ENCODE peak calls at places on chromosomes 11 and 22, in four cellular contexts. One of them, this sample, is unnamed.

GRCh38 chr11:10770626-10771254 is 19.7 kb downstream of the CTR9 start:
- DNase-seq in M059J: peak; percentile 55
- DNase-seq in GM23248: peak; percentile 74
- DNase-seq in stimulated activated CD4-positive, alpha-beta T cell treated with anti-CD3 and anti-CD28 coated beads, Interleukin-2, amount 100 ng/mL, for 4 hours: no peak
- DNase-seq in this sample: peak; percentile 45

GRCh38 chr11:68328374-68329091 is 16.1 kb downstream of the LRP5 start:
- DNase-seq in M059J: no peak
- DNase-seq in GM23248: no peak
- DNase-seq in stimulated activated CD4-positive, alpha-beta T cell treated with anti-CD3 and anti-CD28 coated beads, Interleukin-2, amount 100 ng/mL, for 4 hours: no peak
- DNase-seq in this sample: peak; percentile 81

GRCh38 chr11:7552666-7553065 is 38.9 kb downstream of the PPFIBP2 start:
- DNase-seq in M059J: no peak
- DNase-seq in stimulated activated CD4-positive, alpha-beta T cell treated with anti-CD3 and anti-CD28 coated beads, Interleukin-2, amount 100 ng/mL, for 4 hours: no peak
- DNase-seq in GM23248: no peak
- DNase-seq in this sample: no peak

GRCh38 chr11:121163658-121164308 is 62.7 kb downstream of the TECTA start:
- DNase-seq in M059J: peak; percentile 29
- DNase-seq in stimulated activated CD4-positive, alpha-beta T cell treated with anti-CD3 and anti-CD28 coated beads, Interleukin-2, amount 100 ng/mL, for 4 hours: no peak
- DNase-seq in GM23248: no peak
- DNase-seq in this sample: peak; percentile 74

GRCh38 chr11:108890482-108891092 is 225.7 kb downstream of the DDX10 start:
- DNase-seq in GM23248: no peak
- DNase-seq in stimulated activated CD4-positive, alpha-beta T cell treated with anti-CD3 and anti-CD28 coated beads, Interleukin-2, amount 100 ng/mL, for 4 hours: no peak
- DNase-seq in M059J: no peak
- DNase-seq in this sample: no peak

GRCh38 chr22:22097727-22098228 is 115.2 kb upstream of the TOP3B start:
- DNase-seq in GM23248: no peak
- DNase-seq in M059J: no peak
- DNase-seq in stimulated activated CD4-positive, alpha-beta T cell treated with anti-CD3 and anti-CD28 coated beads, Interleukin-2, amount 100 ng/mL, for 4 hours: no peak
- DNase-seq in this sample: no peak

GRCh38 chr11:77113382-77114088 is 10.9 kb downstream of the OMP start:
- DNase-seq in M059J: peak; percentile 63
- DNase-seq in GM23248: peak; percentile 62
- DNase-seq in stimulated activated CD4-positive, alpha-beta T cell treated with anti-CD3 and anti-CD28 coated beads, Interleukin-2, amount 100 ng/mL, for 4 hours: no peak
- DNase-seq in this sample: no peak

GRCh38 chr11:103737791-103738190 is 298.6 kb upstream of the DDI1 start:
- DNase-seq in M059J: no peak
- DNase-seq in GM23248: no peak
- DNase-seq in stimulated activated CD4-positive, alpha-beta T cell treated with anti-CD3 and anti-CD28 coated beads, Interleukin-2, amount 100 ng/mL, for 4 hours: no peak
- DNase-seq in this sample: no peak

GRCh38 chr11:83191986-83192385 is 1.5 kb upstream of the ANKRD42 start:
- DNase-seq in GM23248: no peak
- DNase-seq in M059J: no peak
- DNase-seq in stimulated activated CD4-positive, alpha-beta T cell treated with anti-CD3 and anti-CD28 coated beads, Interleukin-2, amount 100 ng/mL, for 4 hours: no peak
- DNase-seq in this sample: no peak

GRCh38 chr11:27390959-27391326 is 27.9 kb upstream of the CCDC34 start:
- DNase-seq in M059J: peak; percentile 82
- DNase-seq in GM23248: peak; percentile 82
- DNase-seq in stimulated activated CD4-positive, alpha-beta T cell treated with anti-CD3 and anti-CD28 coated beads, Interleukin-2, amount 100 ng/mL, for 4 hours: no peak
- DNase-seq in this sample: no peak

GRCh38 chr11:12215192-12215591 is 104.8 kb downstream of the MICAL2 start:
- DNase-seq in M059J: no peak
- DNase-seq in GM23248: no peak
- DNase-seq in stimulated activated CD4-positive, alpha-beta T cell treated with anti-CD3 and anti-CD28 coated beads, Interleukin-2, amount 100 ng/mL, for 4 hours: no peak
- DNase-seq in this sample: no peak

GRCh38 chr11:128904872-128905344 is 13.8 kb downstream of the KCNJ5 start:
- DNase-seq in stimulated activated CD4-positive, alpha-beta T cell treated with anti-CD3 and anti-CD28 coated beads, Interleukin-2, amount 100 ng/mL, for 4 hours: no peak
- DNase-seq in GM23248: peak; percentile 40
- DNase-seq in M059J: peak; percentile 80
- DNase-seq in this sample: peak; percentile 46

GRCh38 chr11:61777234-61778090 is 14.9 kb downstream of the TMEM258 start:
- DNase-seq in M059J: no peak
- DNase-seq in GM23248: peak; percentile 47
- DNase-seq in stimulated activated CD4-positive, alpha-beta T cell treated with anti-CD3 and anti-CD28 coated beads, Interleukin-2, amount 100 ng/mL, for 4 hours: peak; percentile 48
- DNase-seq in this sample: no peak

GRCh38 chr11:117824571-117825537 is at the start of gene FXYD2:
- DNase-seq in M059J: no peak
- DNase-seq in GM23248: no peak
- DNase-seq in stimulated activated CD4-positive, alpha-beta T cell treated with anti-CD3 and anti-CD28 coated beads, Interleukin-2, amount 100 ng/mL, for 4 hours: no peak
- DNase-seq in this sample: no peak

GRCh38 chr22:32636884-32637283 is 162.3 kb downstream of the FBXO7 start:
- DNase-seq in GM23248: peak; percentile 36
- DNase-seq in M059J: no peak
- DNase-seq in stimulated activated CD4-positive, alpha-beta T cell treated with anti-CD3 and anti-CD28 coated beads, Interleukin-2, amount 100 ng/mL, for 4 hours: no peak
- DNase-seq in this sample: peak; percentile 20

GRCh38 chr11:32960553-32961164 is 55.0 kb upstream of the DEPDC7 start:
- DNase-seq in M059J: peak; percentile 64
- DNase-seq in stimulated activated CD4-positive, alpha-beta T cell treated with anti-CD3 and anti-CD28 coated beads, Interleukin-2, amount 100 ng/mL, for 4 hours: no peak
- DNase-seq in GM23248: peak; percentile 72
- DNase-seq in this sample: peak; percentile 72

GRCh38 chr22:37639771-37640590 is 512 bp downstream of the SH3BP1 start:
- DNase-seq in stimulated activated CD4-positive, alpha-beta T cell treated with anti-CD3 and anti-CD28 coated beads, Interleukin-2, amount 100 ng/mL, for 4 hours: no peak
- DNase-seq in M059J: no peak
- DNase-seq in GM23248: peak; percentile 32
- DNase-seq in this sample: no peak

GRCh38 chr11:8682219-8683114 is at the start of the genes RPL27A and TRIM66:
- DNase-seq in M059J: peak; percentile 96
- DNase-seq in stimulated activated CD4-positive, alpha-beta T cell treated with anti-CD3 and anti-CD28 coated beads, Interleukin-2, amount 100 ng/mL, for 4 hours: peak; percentile 97
- DNase-seq in GM23248: peak; percentile 99
- DNase-seq in this sample: peak; percentile 95

GRCh38 chr11:77125695-77126094 is 2.4 kb upstream of the MYO7A start:
- DNase-seq in GM23248: no peak
- DNase-seq in stimulated activated CD4-positive, alpha-beta T cell treated with anti-CD3 and anti-CD28 coated beads, Interleukin-2, amount 100 ng/mL, for 4 hours: no peak
- DNase-seq in M059J: no peak
- DNase-seq in this sample: no peak

GRCh38 chr11:14638561-14638960 is 5.0 kb upstream of the PDE3B start:
- DNase-seq in stimulated activated CD4-positive, alpha-beta T cell treated with anti-CD3 and anti-CD28 coated beads, Interleukin-2, amount 100 ng/mL, for 4 hours: no peak
- DNase-seq in M059J: peak; percentile 40
- DNase-seq in GM23248: no peak
- DNase-seq in this sample: peak; percentile 16

This sample was measured in SW480.